ENCODE peak calls at places on chromosomes 4 and X, in four cellular contexts. One of them, this sample, is unnamed.

GRCh38 chrX:45986971-45987370 is 558.2 kb downstream of the ZNF674 start:
- DNase-seq in NCI-H774: no peak
- DNase-seq in endothelial cell: no peak
- DNase-seq in CD8-positive, alpha-beta T cell: no peak
- DNase-seq in this sample: no peak

GRCh38 chrX:10041383-10041782 is 74.2 kb downstream of the CLDN34 start:
- DNase-seq in endothelial cell: no peak
- DNase-seq in CD8-positive, alpha-beta T cell: no peak
- DNase-seq in NCI-H774: no peak
- DNase-seq in this sample: no peak

GRCh38 chr4:24266951-24267577 is 317.3 kb downstream of the DHX15 start:
- DNase-seq in CD8-positive, alpha-beta T cell: no peak
- DNase-seq in endothelial cell: no peak
- DNase-seq in NCI-H774: no peak
- DNase-seq in this sample: peak

GRCh38 chrX:37462346-37462745 is 109.1 kb upstream of the LANCL3 start:
- DNase-seq in endothelial cell: no peak
- DNase-seq in CD8-positive, alpha-beta T cell: no peak
- DNase-seq in NCI-H774: no peak
- DNase-seq in this sample: no peak

GRCh38 chr4:69750346-69750745 is 10.1 kb downstream of the SULT1B1 start:
- DNase-seq in CD8-positive, alpha-beta T cell: no peak
- DNase-seq in endothelial cell: no peak
- DNase-seq in NCI-H774: no peak
- DNase-seq in this sample: no peak

GRCh38 chrX:68121371-68121770 is 311.9 kb downstream of the OPHN1 start:
- DNase-seq in CD8-positive, alpha-beta T cell: no peak
- DNase-seq in NCI-H774: no peak
- DNase-seq in endothelial cell: no peak
- DNase-seq in this sample: no peak

GRCh38 chr4:68498413-68499007 is 51.2 kb downstream of the TMPRSS11E start:
- DNase-seq in CD8-positive, alpha-beta T cell: peak
- DNase-seq in endothelial cell: peak
- DNase-seq in NCI-H774: peak
- DNase-seq in this sample: no peak

GRCh38 chrX:86910602-86911311 is 606.8 kb upstream of the KLHL4 start:
- DNase-seq in CD8-positive, alpha-beta T cell: no peak
- DNase-seq in NCI-H774: no peak
- DNase-seq in endothelial cell: no peak
- DNase-seq in this sample: no peak

GRCh38 chr4:125681240-125681639 is 366.5 kb downstream of the FAT4 start:
- DNase-seq in NCI-H774: no peak
- DNase-seq in endothelial cell: no peak
- DNase-seq in CD8-positive, alpha-beta T cell: no peak
- DNase-seq in this sample: peak

GRCh38 chrX:7730071-7730470 is 112.9 kb upstream of the VCX start:
- DNase-seq in CD8-positive, alpha-beta T cell: no peak
- DNase-seq in NCI-H774: no peak
- DNase-seq in endothelial cell: no peak
- DNase-seq in this sample: no peak

GRCh38 chr4:95550566-95550965 is 1.8 kb upstream of the UNC5C start:
- DNase-seq in endothelial cell: no peak
- DNase-seq in NCI-H774: no peak
- DNase-seq in CD8-positive, alpha-beta T cell: no peak
- DNase-seq in this sample: no peak

GRCh38 chr4:152523731-152524130 is 12.2 kb downstream of the FBXW7 start:
- DNase-seq in CD8-positive, alpha-beta T cell: no peak
- DNase-seq in endothelial cell: no peak
- DNase-seq in NCI-H774: no peak
- DNase-seq in this sample: no peak

GRCh38 chr4:109729155-109729562 is 711 bp downstream of the PLA2G12A start:
- DNase-seq in CD8-positive, alpha-beta T cell: no peak
- DNase-seq in NCI-H774: no peak
- DNase-seq in endothelial cell: no peak
- DNase-seq in this sample: no peak

GRCh38 chrX:40171513-40172168 is 73.9 kb upstream of the BCOR start:
- DNase-seq in CD8-positive, alpha-beta T cell: peak
- DNase-seq in NCI-H774: no peak
- DNase-seq in endothelial cell: peak
- DNase-seq in this sample: peak

GRCh38 chrX:32489125-32489524 is 722.2 kb downstream of the DMD start:
- DNase-seq in endothelial cell: no peak
- DNase-seq in NCI-H774: no peak
- DNase-seq in CD8-positive, alpha-beta T cell: no peak
- DNase-seq in this sample: no peak

GRCh38 chr4:89026542-89026941 is 30.4 kb downstream of the FAM13A start:
- DNase-seq in NCI-H774: no peak
- DNase-seq in endothelial cell: no peak
- DNase-seq in CD8-positive, alpha-beta T cell: no peak
- DNase-seq in this sample: no peak

GRCh38 chr4:1713003-1713397 is 881 bp upstream of the SLBP start:
- DNase-seq in NCI-H774: peak
- DNase-seq in CD8-positive, alpha-beta T cell: no peak
- DNase-seq in endothelial cell: no peak
- DNase-seq in this sample: no peak

GRCh38 chr4:26201119-26201518 is 119.7 kb upstream of the RBPJ start:
- DNase-seq in NCI-H774: no peak
- DNase-seq in endothelial cell: no peak
- DNase-seq in CD8-positive, alpha-beta T cell: no peak
- DNase-seq in this sample: no peak

GRCh38 chr4:156606444-156607197 is 365.0 kb downstream of the PDGFC start:
- DNase-seq in endothelial cell: no peak
- DNase-seq in NCI-H774: no peak
- DNase-seq in CD8-positive, alpha-beta T cell: no peak
- DNase-seq in this sample: no peak

GRCh38 chr4:182628540-182628939 is 288.6 kb downstream of the DCTD start:
- DNase-seq in endothelial cell: no peak
- DNase-seq in NCI-H774: no peak
- DNase-seq in CD8-positive, alpha-beta T cell: no peak
- DNase-seq in this sample: no peak

GRCh38 chrX:17081969-17082368 is 135.5 kb downstream of the REPS2 start:
- DNase-seq in endothelial cell: no peak
- DNase-seq in CD8-positive, alpha-beta T cell: no peak
- DNase-seq in NCI-H774: no peak
- DNase-seq in this sample: no peak

GRCh38 chr4:164731827-164732474 is 22.0 kb upstream of the SMIM31 start:
- DNase-seq in CD8-positive, alpha-beta T cell: peak
- DNase-seq in NCI-H774: no peak
- DNase-seq in endothelial cell: peak
- DNase-seq in this sample: peak

GRCh38 chr4:183876268-183876934 is 28.7 kb upstream of the STOX2 start:
- DNase-seq in CD8-positive, alpha-beta T cell: no peak
- DNase-seq in endothelial cell: no peak
- DNase-seq in NCI-H774: peak
- DNase-seq in this sample: no peak

GRCh38 chr4:3302164-3302785 is 9.5 kb downstream of the RGS12 start:
- DNase-seq in endothelial cell: no peak
- DNase-seq in NCI-H774: no peak
- DNase-seq in CD8-positive, alpha-beta T cell: peak
- DNase-seq in this sample: no peak

GRCh38 chrX:7191681-7192110 is 43.7 kb upstream of the PUDP start:
- DNase-seq in endothelial cell: peak
- DNase-seq in CD8-positive, alpha-beta T cell: no peak
- DNase-seq in NCI-H774: no peak
- DNase-seq in this sample: no peak

GRCh38 chrX:40809210-40809609 is 73.9 kb upstream of the MED14 start:
- DNase-seq in endothelial cell: no peak
- DNase-seq in CD8-positive, alpha-beta T cell: no peak
- DNase-seq in NCI-H774: no peak
- DNase-seq in this sample: no peak

GRCh38 chr4:6189511-6189910 is 10.8 kb downstream of the JAKMIP1 start:
- DNase-seq in CD8-positive, alpha-beta T cell: no peak
- DNase-seq in NCI-H774: no peak
- DNase-seq in endothelial cell: no peak
- DNase-seq in this sample: no peak

GRCh38 chr4:38717604-38718003 is 53.6 kb downstream of the KLF3 start:
- DNase-seq in CD8-positive, alpha-beta T cell: no peak
- DNase-seq in endothelial cell: no peak
- DNase-seq in NCI-H774: no peak
- DNase-seq in this sample: no peak

GRCh38 chrX:65688403-65688881 is 21.0 kb downstream of the MSN start:
- DNase-seq in NCI-H774: no peak
- DNase-seq in endothelial cell: no peak
- DNase-seq in CD8-positive, alpha-beta T cell: no peak
- DNase-seq in this sample: no peak

This sample was measured in T47D.